ENCODE peak calls at places on chromosome 11, in ten cellular contexts. A is Caco-2; O is H1; G is SK-N-MC; R is MG63; F is neuronal stem cell; X is IMR-90; U is neural progenitor cell; B is CD8-positive, alpha-beta T cell; D is right atrium auricular region. P is an unnamed sample.

GRCh38 chr11:44816761-44817160 is 90.0 kb downstream of the TSPAN18 start:
- DNase-seq in A (no peak), O (no peak), G (no peak), R (no peak), F (no peak), X (no peak), U (no peak), B (no peak), D (no peak), P (no peak)

GRCh38 chr11:63920126-63920869 is 3.3 kb upstream of the RCOR2 start:
- DNase-seq in A (no peak), O (peak; percentile 85), G (no peak), R (no peak), F (no peak), X (no peak), U (peak; percentile 76), B (no peak), D (peak; percentile 74), P (no peak)

GRCh38 chr11:108538022-108538424 is 39.8 kb upstream of the POGLUT3 start:
- DNase-seq in A (no peak), O (no peak), G (no peak), R (peak; percentile 1), F (no peak), X (no peak), U (no peak), B (peak; percentile 12), D (no peak), P (no peak)

GRCh38 chr11:30479899-30480298 is 106.3 kb downstream of the MPPED2 start:
- DNase-seq in A (no peak), O (no peak), G (no peak), R (no peak), F (peak; percentile 75), X (no peak), U (peak; percentile 80), B (no peak), D (no peak), P (no peak)

GRCh38 chr11:30853470-30853869 is 267.3 kb upstream of the MPPED2 start:
- DNase-seq in A (no peak), O (no peak), G (no peak), R (no peak), F (no peak), X (no peak), U (no peak), B (no peak), D (no peak), P (no peak)

GRCh38 chr11:16862733-16863132 is 124.3 kb downstream of the C11orf58 start:
- DNase-seq in A (no peak), O (no peak), G (no peak), R (no peak), F (no peak), X (no peak), U (no peak), B (no peak), D (no peak), P (no peak)

GRCh38 chr11:46537121-46537520 is 56.7 kb downstream of the AMBRA1 start:
- DNase-seq in A (no peak), O (no peak), G (no peak), R (no peak), F (no peak), X (peak; percentile 28), U (peak; percentile 55), B (no peak), D (no peak), P (no peak)

GRCh38 chr11:66665369-66665768 is 12.3 kb downstream of the RBM4B start:
- DNase-seq in A (no peak), O (no peak), G (no peak), R (no peak), F (no peak), X (no peak), U (no peak), B (no peak), D (no peak), P (no peak)

GRCh38 chr11:120343429-120343828 is 7.2 kb downstream of the ARHGEF12 start:
- DNase-seq in A (no peak), O (no peak), G (no peak), R (no peak), F (no peak), X (no peak), U (no peak), B (no peak), D (no peak), P (no peak)

GRCh38 chr11:35031869-35032268 is 107.1 kb upstream of the CD44 start:
- DNase-seq in A (no peak), O (no peak), G (no peak), R (peak; percentile 67), F (no peak), X (peak; percentile 70), U (no peak), B (no peak), D (no peak), P (no peak)

GRCh38 chr11:12853325-12853651 is 155.8 kb upstream of the RASSF10 start:
- DNase-seq in A (no peak), O (no peak), G (no peak), R (no peak), F (no peak), X (no peak), U (no peak), B (no peak), D (no peak), P (no peak)

GRCh38 chr11:10580625-10581024 is 12.2 kb upstream of the LYVE1 start:
- DNase-seq in A (no peak), O (no peak), G (no peak), R (no peak), F (no peak), X (peak; percentile 43), U (no peak), B (no peak), D (no peak), P (no peak)

GRCh38 chr11:126492331-126492730 is 136.8 kb downstream of the ST3GAL4 start:
- DNase-seq in A (no peak), O (no peak), G (no peak), R (no peak), F (no peak), X (no peak), U (no peak), B (no peak), D (no peak), P (no peak)

GRCh38 chr11:134261626-134262488 is 8.5 kb downstream of the ACAD8 start:
- DNase-seq in A (peak; percentile 26), O (peak; percentile 72), G (no peak), R (no peak), F (no peak), X (no peak), U (peak; percentile 67), B (no peak), D (no peak), P (no peak)

GRCh38 chr11:132490976-132491375 is 1041.3 kb downstream of the OPCML start:
- DNase-seq in A (no peak), O (no peak), G (no peak), R (peak; percentile 46), F (no peak), X (no peak), U (no peak), B (no peak), D (no peak), P (peak; percentile 35)

GRCh38 chr11:132499661-132500060 is 1032.6 kb downstream of the OPCML start:
- DNase-seq in A (no peak), O (no peak), G (no peak), R (no peak), F (no peak), X (no peak), U (no peak), B (no peak), D (no peak), P (no peak)

GRCh38 chr11:132501356-132501755 is 1030.9 kb downstream of the OPCML start:
- DNase-seq in A (no peak), O (no peak), G (no peak), R (no peak), F (no peak), X (no peak), U (no peak), B (no peak), D (no peak), P (no peak)

GRCh38 chr11:132493786-132494185 is 1038.5 kb downstream of the OPCML start:
- DNase-seq in A (no peak), O (no peak), G (no peak), R (peak; percentile 75), F (no peak), X (no peak), U (no peak), B (no peak), D (no peak), P (no peak)

GRCh38 chr11:132496341-132496740 is 1036.0 kb downstream of the OPCML start:
- DNase-seq in A (no peak), O (no peak), G (no peak), R (peak; percentile 72), F (no peak), X (no peak), U (no peak), B (no peak), D (no peak), P (peak; percentile 51)
- H3K9me3 ChIP-seq in A (no peaks in the 10 kb centered on the region), O (no peaks in the 10 kb centered on the region), G (no peaks in the 10 kb centered on the region), R (no peaks in the 10 kb centered on the region), F (no peaks in the 10 kb centered on the region), X (no peaks in the 10 kb centered on the region), U (no peaks in the 10 kb centered on the region), B (no peaks in the 10 kb centered on the region), D (no peaks in the 10 kb centered on the region), P (no peaks in the 10 kb centered on the region)

GRCh38 chr11:70863186-70863585 is 389.2 kb downstream of the SHANK2 start:
- DNase-seq in A (no peak), O (no peak), G (no peak), R (no peak), F (no peak), X (no peak), U (no peak), B (no peak), D (no peak), P (no peak)
- H3K9me3 ChIP-seq in A (no peaks in the 10 kb centered on the region), O (no peaks in the 10 kb centered on the region), G (no peaks in the 10 kb centered on the region), R (no peaks in the 10 kb centered on the region), F (no peaks in the 10 kb centered on the region), X (peaks cover 2% of the 10 kb centered on the region), U (no peaks in the 10 kb centered on the region), B (no peaks in the 10 kb centered on the region), D (no peaks in the 10 kb centered on the region), P (peaks cover 5% of the 10 kb centered on the region)

DNA sequence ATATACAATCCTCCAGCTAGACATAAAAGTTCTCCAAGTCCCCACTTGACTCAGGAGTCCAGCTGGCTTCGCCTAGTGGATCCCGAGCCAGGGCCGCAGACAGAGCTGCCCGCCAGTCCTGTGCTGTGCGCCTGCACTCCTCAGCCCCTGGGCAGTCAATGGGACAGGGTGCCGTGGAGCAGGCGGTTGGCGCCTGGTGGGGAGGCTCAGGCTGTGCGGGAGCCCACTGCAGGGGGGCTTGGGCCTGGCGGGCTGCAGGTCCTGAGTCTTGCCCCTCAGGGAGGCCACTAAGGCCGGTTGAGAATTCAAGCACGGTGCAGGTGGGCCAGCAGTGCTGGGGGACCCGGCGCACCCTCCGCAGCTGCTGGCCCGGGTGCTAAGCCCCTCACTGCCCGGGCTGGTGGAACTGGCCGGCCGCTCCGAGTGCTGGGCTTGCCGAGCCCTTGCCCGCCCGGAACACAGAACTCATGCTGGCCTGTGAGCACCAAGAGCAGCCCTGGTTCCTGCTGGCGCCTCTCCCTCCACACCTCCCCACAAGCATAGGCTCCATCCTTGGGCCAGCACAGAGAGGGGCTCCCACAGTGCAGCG is 884.8 kb upstream of the LRRC4C start:
- DNase-seq in A (no peak), O (no peak), G (no peak), R (no peak), F (no peak), X (no peak), U (no peak), B (no peak), D (no peak), P (no peak)
- H3K9me3 ChIP-seq in A (no peaks in the 10 kb centered on the region), O (no peaks in the 10 kb centered on the region), G (no peaks in the 10 kb centered on the region), R (peaks cover 2% of the 10 kb centered on the region), F (no peaks in the 10 kb centered on the region), X (peaks cover 10% of the 10 kb centered on the region), U (no peaks in the 10 kb centered on the region), B (no peaks in the 10 kb centered on the region), D (no peaks in the 10 kb centered on the region), P (no peaks in the 10 kb centered on the region)

GRCh38 chr11:97963528-97964331 is 1057.0 kb upstream of the CNTN5 start:
- DNase-seq in A (no peak), O (no peak), G (no peak), R (no peak), F (no peak), X (peak; percentile 36), U (no peak), B (no peak), D (no peak), P (peak; percentile 47)
- H3K9me3 ChIP-seq in A (no peaks in the 10 kb centered on the region), O (no peaks in the 10 kb centered on the region), G (no peaks in the 10 kb centered on the region), R (peaks cover 7% of the 10 kb centered on the region), F (no peaks in the 10 kb centered on the region), X (no peaks in the 10 kb centered on the region), U (no peaks in the 10 kb centered on the region), B (no peaks in the 10 kb centered on the region), D (no peaks in the 10 kb centered on the region), P (no peaks in the 10 kb centered on the region)